ENCODE peak calls at places on chromosomes 11 and 22, in six cellular contexts. T, X, G, M, Y and W are unnamed samples.
A peak's percentile ranks its signal among the peaks of the same experiment; 100 is the strongest.

GRCh38 chr11:63763506-63764200 is 4.9 kb downstream of the ZFTA start:
- DNase-seq in X (no peak), G (no peak), M (no peak), Y (no peak), T (peak; percentile 21), W (no peak)

GRCh38 chr11:112632866-112633505 is 328.2 kb upstream of the NCAM1 start:
- DNase-seq in M (no peak), T (no peak), X (peak; percentile 19), Y (no peak), G (no peak), W (no peak)

GRCh38 chr11:44531636-44532035 is 33.8 kb upstream of the CD82 start:
- DNase-seq in Y (no peak), X (no peak), T (no peak), M (no peak), G (no peak), W (no peak)

GRCh38 chr22:39932918-39933649 is 27.1 kb upstream of the TMA7B start:
- DNase-seq in M (no peak), Y (peak; percentile 52), G (peak; percentile 35), T (peak; percentile 23), X (peak; percentile 36), W (no peak)

GRCh38 chr11:17917556-17917955 is 95.3 kb downstream of the SERGEF start:
- DNase-seq in Y (no peak), G (no peak), T (no peak), X (no peak), M (no peak), W (no peak)

GRCh38 chr11:66328036-66328306 is 8.3 kb downstream of the RIN1 start:
- DNase-seq in T (no peak), G (no peak), M (no peak), Y (no peak), X (peak; percentile 81), W (no peak)

GRCh38 chr11:86799680-86800075 is 664 bp upstream of the PRSS23 start:
- DNase-seq in G (peak; percentile 67), T (peak; percentile 20), X (no peak), M (no peak), Y (no peak), W (no peak)

GRCh38 chr22:20957691-20958440 is 9.2 kb upstream of the AIFM3 start:
- DNase-seq in G (peak; percentile 42), Y (peak; percentile 51), X (peak; percentile 63), T (no peak), M (no peak), W (peak; percentile 42)

DNA sequence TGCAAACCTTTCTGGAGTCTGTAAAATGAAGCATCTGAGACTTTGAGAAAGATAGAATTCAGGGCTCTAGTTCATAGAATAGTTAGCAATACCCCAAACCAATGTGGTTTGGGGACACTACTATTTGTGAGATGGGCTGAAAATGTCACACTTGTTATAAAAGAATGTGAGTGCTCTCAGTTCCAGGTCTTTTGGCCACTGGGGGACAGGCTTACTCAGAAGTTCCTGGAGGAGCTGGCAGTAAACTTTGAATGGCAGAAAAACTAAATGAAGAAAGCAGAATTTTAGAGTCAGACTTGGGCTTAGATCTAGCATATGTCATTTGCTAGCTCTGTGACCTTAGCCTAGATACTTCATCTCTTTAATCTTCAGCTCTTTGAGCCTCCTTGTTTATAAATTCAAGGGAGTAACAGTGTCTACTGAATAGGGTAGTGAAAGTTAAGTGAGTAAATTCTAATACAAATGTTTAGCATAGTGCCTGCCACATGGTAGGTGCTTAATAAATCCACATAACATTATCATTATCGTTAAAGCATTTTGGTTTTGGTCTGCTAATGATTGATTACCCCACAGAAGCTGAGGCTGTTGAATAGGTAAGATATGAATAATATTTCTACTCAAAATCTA is 3.7 kb downstream of the LYVE1 start:
- DNase-seq in M (no peak), T (peak; percentile 49), X (peak; percentile 44), Y (peak; percentile 33), G (peak; percentile 43), W (peak; percentile 53)
- H3K4me3 ChIP-seq in M (no peak overlapping the region), T (no peak overlapping the region), X (no peak overlapping the region), Y (no peak overlapping the region), G (no peak overlapping the region), W (no peak overlapping the region)

DNA sequence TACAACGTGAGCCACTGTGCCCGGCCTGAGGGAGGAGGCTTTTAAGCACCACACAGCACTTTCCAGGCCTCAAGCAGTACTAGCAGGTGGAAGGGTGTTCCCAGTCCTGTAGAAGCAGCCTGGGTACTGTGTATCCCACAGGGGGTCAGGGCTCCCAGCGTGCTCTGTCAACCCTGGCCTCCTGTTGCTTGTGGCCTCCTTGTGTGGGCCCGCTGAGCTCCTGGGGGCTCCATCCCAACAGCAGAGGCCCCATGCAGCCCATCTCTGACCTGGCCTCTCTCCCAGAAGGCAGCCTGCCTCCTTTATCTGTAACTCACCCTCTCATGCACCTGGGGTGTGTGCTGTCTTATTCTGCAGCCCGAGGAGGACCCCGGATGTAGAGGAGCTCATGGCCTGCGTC is 188.2 kb downstream of the CEP164 start:
- DNase-seq in Y (no peak), T (no peak), M (no peak), X (no peak), G (no peak), W (no peak)
- H3K4me1 ChIP-seq in Y (no peaks in the 10 kb centered on the region), T (no peaks in the 10 kb centered on the region), M (no peaks in the 10 kb centered on the region), X (no peaks in the 10 kb centered on the region), G (peaks cover 37% of the 10 kb centered on the region), W (peaks cover 20% of the 10 kb centered on the region)

DNA sequence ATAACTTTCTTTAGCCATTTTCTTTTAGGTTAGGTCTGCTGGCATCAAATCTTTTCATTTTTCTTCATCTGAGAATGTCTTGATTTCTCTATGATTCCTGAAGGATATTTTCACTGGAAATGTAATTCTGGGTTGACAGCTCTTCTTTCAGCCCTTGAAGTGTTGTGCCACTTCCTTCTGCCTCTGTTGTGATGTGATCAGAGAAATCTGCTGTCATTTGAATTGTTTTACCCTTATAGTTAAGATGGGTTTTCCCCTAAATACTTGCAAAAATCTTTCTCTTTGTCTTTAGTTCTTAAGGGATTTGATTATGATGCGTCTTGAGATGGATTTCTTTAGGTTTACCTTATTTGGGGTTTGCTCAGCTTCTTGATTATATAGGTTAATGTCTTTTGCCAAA is 23.0 kb downstream of the USP47 start:
- DNase-seq in X (no peak), G (no peak), T (no peak), M (no peak), Y (no peak), W (no peak)
- H3K9ac ChIP-seq in X (no peak overlapping the region), G (no peak overlapping the region), T (no peak overlapping the region), M (no peak overlapping the region), Y (no peak overlapping the region), W (no peak overlapping the region)

GRCh38 chr22:38112361-38112760 is 1.9 kb upstream of the BAIAP2L2 start:
- DNase-seq in M (no peak), G (no peak), X (no peak), Y (no peak), T (no peak), W (no peak)
- H3K4me3 ChIP-seq in M (no peak overlapping the region), G (no peak overlapping the region), X (no peak overlapping the region), Y (no peak overlapping the region), T (no peak overlapping the region), W (no peak overlapping the region)

GRCh38 chr11:119617343-119617713 is 111.7 kb downstream of the NECTIN1 start:
- DNase-seq in G (no peak), Y (no peak), X (peak; percentile 22), T (no peak), M (no peak), W (no peak)
- H3K4me1 ChIP-seq in G (peaks cover 18% of the 10 kb centered on the region), Y (peaks cover 27% of the 10 kb centered on the region), X (peaks cover 16% of the 10 kb centered on the region), T (peaks cover 44% of the 10 kb centered on the region), M (peaks cover 16% of the 10 kb centered on the region), W (peaks cover 5% of the 10 kb centered on the region)

GRCh38 chr11:1912314-1912878 is 7.1 kb upstream of the TNNT3 start:
- DNase-seq in Y (no peak), M (no peak), X (no peak), G (no peak), T (no peak), W (no peak)

GRCh38 chr11:1916986-1917522 is 2.4 kb upstream of the TNNT3 start:
- DNase-seq in T (no peak), M (no peak), Y (no peak), G (no peak), X (no peak), W (no peak)

GRCh38 chr11:1916132-1916985 is 3.1 kb upstream of the TNNT3 start:
- DNase-seq in T (no peak), M (no peak), G (no peak), X (no peak), Y (no peak), W (no peak)

GRCh38 chr11:1915795-1916131 is 3.7 kb upstream of the TNNT3 start:
- DNase-seq in G (no peak), Y (no peak), T (no peak), X (no peak), M (no peak), W (no peak)

GRCh38 chr11:1913271-1914060 is 6.0 kb upstream of the TNNT3 start:
- DNase-seq in M (no peak), T (no peak), X (no peak), Y (no peak), G (no peak), W (no peak)
- H3K9ac ChIP-seq in M (no peak overlapping the region), T (no peak overlapping the region), X (no peak overlapping the region), Y (no peak overlapping the region), G (no peak overlapping the region), W (no peak overlapping the region)

DNA sequence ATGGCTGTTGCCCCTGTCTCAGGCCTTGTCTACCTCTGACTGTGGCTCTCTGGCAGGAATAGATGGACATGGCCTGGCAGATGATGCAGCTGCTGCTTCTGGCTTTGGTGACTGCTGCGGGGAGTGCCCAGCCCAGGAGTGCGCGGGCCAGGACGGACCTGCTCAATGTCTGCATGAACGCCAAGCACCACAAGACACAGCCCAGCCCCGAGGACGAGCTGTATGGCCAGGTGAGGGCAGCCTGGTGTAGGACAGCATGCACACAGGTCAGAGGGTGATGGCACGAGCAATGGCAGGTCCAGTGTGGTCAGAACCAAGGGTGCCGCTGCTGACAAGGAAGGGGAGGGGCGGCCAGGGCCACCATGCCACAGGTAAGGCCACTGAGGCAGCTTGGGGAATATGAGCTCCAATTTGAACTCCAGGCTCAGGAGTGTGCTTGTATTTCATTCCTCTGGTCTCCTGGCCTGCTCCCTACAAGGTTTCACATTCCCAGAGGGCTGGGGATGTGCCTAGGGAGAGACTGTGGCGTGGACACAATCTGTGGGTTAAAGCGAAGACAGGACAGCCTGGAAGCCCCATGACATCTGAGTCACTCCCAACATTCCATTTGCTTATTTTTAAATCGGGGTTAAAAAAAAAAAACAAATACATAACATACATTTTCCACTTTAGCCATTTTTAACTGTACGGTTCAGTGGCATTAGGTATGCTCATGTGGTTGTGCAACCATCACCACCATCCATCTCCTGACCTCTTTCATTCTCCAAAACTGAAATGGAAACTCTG is 559 bp downstream of the FOLR3 start:
- DNase-seq in Y (no peak), M (peak; percentile 36), T (no peak), X (no peak), G (no peak), W (no peak)
- H3K4me3 ChIP-seq in Y (no peak overlapping the region), M (no peak overlapping the region), T (no peak overlapping the region), X (no peak overlapping the region), G (no peak overlapping the region), W (no peak overlapping the region)

GRCh38 chr11:60921259-60921658 is 3.0 kb upstream of the TMEM132A start:
- DNase-seq in M (no peak), G (no peak), T (no peak), X (no peak), Y (no peak), W (no peak)
- H3K4me1 ChIP-seq in M (peaks cover 17% of the 10 kb centered on the region), G (peaks cover 31% of the 10 kb centered on the region), T (peaks cover 31% of the 10 kb centered on the region), X (peaks cover 17% of the 10 kb centered on the region), Y (peaks cover 44% of the 10 kb centered on the region), W (peaks cover 17% of the 10 kb centered on the region)